ENCODE peak calls at places on chromosome 7, in four cellular contexts. X is GM23248; G is activated T-cell treated with anti-CD3 and anti-CD28 coated beads, Interleukin-2, amount 50 U/mL, for 1 hour; Z is NCI-H1092. S is an unnamed sample.

GRCh38 chr7:137742051-137742450 is 104.7 kb downstream of the DGKI start:
- DNase-seq in X (no peak), G (no peak), Z (no peak), S (no peak)

GRCh38 chr7:151506901-151507382 is 12.8 kb downstream of the RHEB start:
- DNase-seq in G (no peak), X (no peak), Z (no peak), S (no peak)

GRCh38 chr7:36395171-36395894 is 5.7 kb downstream of the ANLN start:
- DNase-seq in X (no peak), Z (no peak), G (no peak), S (no peak)

GRCh38 chr7:127865466-127865865 is 165.8 kb downstream of the LRRC4 start:
- DNase-seq in X (peak), Z (no peak), G (no peak), S (no peak)

GRCh38 chr7:101154693-101155102 is 422 bp downstream of the AP1S1 start:
- DNase-seq in G (no peak), Z (no peak), X (no peak), S (no peak)

GRCh38 chr7:134737561-134738353 is 41.7 kb upstream of the CALD1 start:
- DNase-seq in G (no peak), X (peak), Z (no peak), S (no peak)

GRCh38 chr7:72441791-72442190 is 29.7 kb upstream of the CALN1 start:
- DNase-seq in Z (no peak), G (no peak), X (peak), S (no peak)

GRCh38 chr7:2471396-2471795 is 4.8 kb downstream of the GRIFIN start:
- DNase-seq in X (no peak), G (no peak), Z (peak), S (no peak)